ENCODE peak calls at places on chromosomes 5 and 9, in eight cellular contexts. One of them, this sample, is unnamed.

GRCh38 chr9:109520475-109521132 is 22.5 kb upstream of the PTPN3 start:
- DNase-seq in fibroblast of the aortic adventitia: peak
- DNase-seq in psoas muscle: no peak
- DNase-seq in fibroblast of pulmonary artery: peak
- DNase-seq in stimulated activated CD8-positive, alpha-beta memory T cell treated with anti-CD3 and anti-CD28 coated beads, Interleukin-2, amount 100 ng/mL, for 48 hours: peak
- DNase-seq in NCI-H1105: peak
- DNase-seq in activated CD8-positive, alpha-beta memory T cell treated with anti-CD3 and anti-CD28 coated beads, Interleukin-2, amount 50 U/mL, for 48 hours: peak
- DNase-seq in D341Med: peak
- DNase-seq in this sample: peak

GRCh38 chr5:108743344-108743743 is 4.4 kb upstream of the FER start:
- DNase-seq in fibroblast of the aortic adventitia: peak
- DNase-seq in psoas muscle: no peak
- DNase-seq in fibroblast of pulmonary artery: peak
- DNase-seq in stimulated activated CD8-positive, alpha-beta memory T cell treated with anti-CD3 and anti-CD28 coated beads, Interleukin-2, amount 100 ng/mL, for 48 hours: no peak
- DNase-seq in NCI-H1105: no peak
- DNase-seq in activated CD8-positive, alpha-beta memory T cell treated with anti-CD3 and anti-CD28 coated beads, Interleukin-2, amount 50 U/mL, for 48 hours: no peak
- DNase-seq in D341Med: no peak
- DNase-seq in this sample: peak

GRCh38 chr9:130073373-130073772 is 19.7 kb downstream of the GPR107 start:
- DNase-seq in fibroblast of the aortic adventitia: peak
- DNase-seq in psoas muscle: no peak
- DNase-seq in fibroblast of pulmonary artery: peak
- DNase-seq in stimulated activated CD8-positive, alpha-beta memory T cell treated with anti-CD3 and anti-CD28 coated beads, Interleukin-2, amount 100 ng/mL, for 48 hours: no peak
- DNase-seq in NCI-H1105: no peak
- DNase-seq in activated CD8-positive, alpha-beta memory T cell treated with anti-CD3 and anti-CD28 coated beads, Interleukin-2, amount 50 U/mL, for 48 hours: no peak
- DNase-seq in D341Med: no peak
- DNase-seq in this sample: no peak

GRCh38 chr5:103232393-103232999 is 26.1 kb upstream of the MACIR start:
- DNase-seq in fibroblast of the aortic adventitia: peak
- DNase-seq in psoas muscle: no peak
- DNase-seq in fibroblast of pulmonary artery: peak
- DNase-seq in stimulated activated CD8-positive, alpha-beta memory T cell treated with anti-CD3 and anti-CD28 coated beads, Interleukin-2, amount 100 ng/mL, for 48 hours: no peak
- DNase-seq in NCI-H1105: peak
- DNase-seq in activated CD8-positive, alpha-beta memory T cell treated with anti-CD3 and anti-CD28 coated beads, Interleukin-2, amount 50 U/mL, for 48 hours: no peak
- DNase-seq in D341Med: peak
- DNase-seq in this sample: peak

GRCh38 chr5:74766348-74766886 is 500 bp downstream of the GFM2 start:
- DNase-seq in fibroblast of the aortic adventitia: peak
- DNase-seq in psoas muscle: no peak
- DNase-seq in fibroblast of pulmonary artery: peak
- DNase-seq in stimulated activated CD8-positive, alpha-beta memory T cell treated with anti-CD3 and anti-CD28 coated beads, Interleukin-2, amount 100 ng/mL, for 48 hours: no peak
- DNase-seq in NCI-H1105: peak
- DNase-seq in activated CD8-positive, alpha-beta memory T cell treated with anti-CD3 and anti-CD28 coated beads, Interleukin-2, amount 50 U/mL, for 48 hours: no peak
- DNase-seq in D341Med: peak
- DNase-seq in this sample: peak

GRCh38 chr9:134634190-134634589 is 7.4 kb upstream of the COL5A1 start:
- DNase-seq in fibroblast of the aortic adventitia: no peak
- DNase-seq in psoas muscle: peak
- DNase-seq in fibroblast of pulmonary artery: no peak
- DNase-seq in stimulated activated CD8-positive, alpha-beta memory T cell treated with anti-CD3 and anti-CD28 coated beads, Interleukin-2, amount 100 ng/mL, for 48 hours: no peak
- DNase-seq in NCI-H1105: no peak
- DNase-seq in activated CD8-positive, alpha-beta memory T cell treated with anti-CD3 and anti-CD28 coated beads, Interleukin-2, amount 50 U/mL, for 48 hours: no peak
- DNase-seq in D341Med: no peak
- DNase-seq in this sample: no peak

GRCh38 chr9:16884952-16885513 is 14.6 kb upstream of the BNC2 start:
- DNase-seq in fibroblast of the aortic adventitia: peak
- DNase-seq in psoas muscle: no peak
- DNase-seq in fibroblast of pulmonary artery: peak
- DNase-seq in stimulated activated CD8-positive, alpha-beta memory T cell treated with anti-CD3 and anti-CD28 coated beads, Interleukin-2, amount 100 ng/mL, for 48 hours: no peak
- DNase-seq in NCI-H1105: no peak
- DNase-seq in activated CD8-positive, alpha-beta memory T cell treated with anti-CD3 and anti-CD28 coated beads, Interleukin-2, amount 50 U/mL, for 48 hours: no peak
- DNase-seq in D341Med: no peak
- DNase-seq in this sample: no peak

GRCh38 chr9:134669556-134669955 is 28.0 kb downstream of the COL5A1 start:
- DNase-seq in fibroblast of the aortic adventitia: no peak
- DNase-seq in psoas muscle: no peak
- DNase-seq in fibroblast of pulmonary artery: no peak
- DNase-seq in stimulated activated CD8-positive, alpha-beta memory T cell treated with anti-CD3 and anti-CD28 coated beads, Interleukin-2, amount 100 ng/mL, for 48 hours: no peak
- DNase-seq in NCI-H1105: no peak
- DNase-seq in activated CD8-positive, alpha-beta memory T cell treated with anti-CD3 and anti-CD28 coated beads, Interleukin-2, amount 50 U/mL, for 48 hours: no peak
- DNase-seq in D341Med: no peak
- DNase-seq in this sample: no peak

GRCh38 chr9:88949425-88949824 is 41.8 kb upstream of the S1PR3 start:
- DNase-seq in fibroblast of the aortic adventitia: peak
- DNase-seq in psoas muscle: no peak
- DNase-seq in fibroblast of pulmonary artery: peak
- DNase-seq in stimulated activated CD8-positive, alpha-beta memory T cell treated with anti-CD3 and anti-CD28 coated beads, Interleukin-2, amount 100 ng/mL, for 48 hours: no peak
- DNase-seq in NCI-H1105: peak
- DNase-seq in activated CD8-positive, alpha-beta memory T cell treated with anti-CD3 and anti-CD28 coated beads, Interleukin-2, amount 50 U/mL, for 48 hours: no peak
- DNase-seq in D341Med: no peak
- DNase-seq in this sample: no peak

GRCh38 chr9:32545884-32546283 is 6.2 kb upstream of the SMIM27 start:
- DNase-seq in fibroblast of the aortic adventitia: no peak
- DNase-seq in psoas muscle: no peak
- DNase-seq in fibroblast of pulmonary artery: no peak
- DNase-seq in stimulated activated CD8-positive, alpha-beta memory T cell treated with anti-CD3 and anti-CD28 coated beads, Interleukin-2, amount 100 ng/mL, for 48 hours: no peak
- DNase-seq in NCI-H1105: no peak
- DNase-seq in activated CD8-positive, alpha-beta memory T cell treated with anti-CD3 and anti-CD28 coated beads, Interleukin-2, amount 50 U/mL, for 48 hours: no peak
- DNase-seq in D341Med: no peak
- DNase-seq in this sample: no peak

GRCh38 chr5:138212828-138213160 is 329 bp downstream of the CDC23 start:
- DNase-seq in fibroblast of the aortic adventitia: no peak
- DNase-seq in psoas muscle: no peak
- DNase-seq in fibroblast of pulmonary artery: peak
- DNase-seq in stimulated activated CD8-positive, alpha-beta memory T cell treated with anti-CD3 and anti-CD28 coated beads, Interleukin-2, amount 100 ng/mL, for 48 hours: no peak
- DNase-seq in NCI-H1105: no peak
- DNase-seq in activated CD8-positive, alpha-beta memory T cell treated with anti-CD3 and anti-CD28 coated beads, Interleukin-2, amount 50 U/mL, for 48 hours: no peak
- DNase-seq in D341Med: no peak
- DNase-seq in this sample: peak

GRCh38 chr5:58261605-58262004 is 198.3 kb downstream of the PLK2 start:
- DNase-seq in fibroblast of the aortic adventitia: peak
- DNase-seq in psoas muscle: no peak
- DNase-seq in fibroblast of pulmonary artery: peak
- DNase-seq in stimulated activated CD8-positive, alpha-beta memory T cell treated with anti-CD3 and anti-CD28 coated beads, Interleukin-2, amount 100 ng/mL, for 48 hours: no peak
- DNase-seq in NCI-H1105: no peak
- DNase-seq in activated CD8-positive, alpha-beta memory T cell treated with anti-CD3 and anti-CD28 coated beads, Interleukin-2, amount 50 U/mL, for 48 hours: no peak
- DNase-seq in D341Med: no peak
- DNase-seq in this sample: no peak

GRCh38 chr9:110207071-110207923 is 662 bp downstream of the C9orf152 start:
- DNase-seq in fibroblast of the aortic adventitia: no peak
- DNase-seq in psoas muscle: no peak
- DNase-seq in fibroblast of pulmonary artery: no peak
- DNase-seq in stimulated activated CD8-positive, alpha-beta memory T cell treated with anti-CD3 and anti-CD28 coated beads, Interleukin-2, amount 100 ng/mL, for 48 hours: no peak
- DNase-seq in NCI-H1105: no peak
- DNase-seq in activated CD8-positive, alpha-beta memory T cell treated with anti-CD3 and anti-CD28 coated beads, Interleukin-2, amount 50 U/mL, for 48 hours: no peak
- DNase-seq in D341Med: no peak
- DNase-seq in this sample: no peak

GRCh38 chr9:112842555-112842954 is 48.1 kb downstream of the SLC46A2 start:
- DNase-seq in fibroblast of the aortic adventitia: no peak
- DNase-seq in psoas muscle: no peak
- DNase-seq in fibroblast of pulmonary artery: no peak
- DNase-seq in stimulated activated CD8-positive, alpha-beta memory T cell treated with anti-CD3 and anti-CD28 coated beads, Interleukin-2, amount 100 ng/mL, for 48 hours: no peak
- DNase-seq in NCI-H1105: no peak
- DNase-seq in activated CD8-positive, alpha-beta memory T cell treated with anti-CD3 and anti-CD28 coated beads, Interleukin-2, amount 50 U/mL, for 48 hours: no peak
- DNase-seq in D341Med: no peak
- DNase-seq in this sample: no peak

GRCh38 chr5:163504091-163504931 is 1.1 kb upstream of the MAT2B start:
- DNase-seq in fibroblast of the aortic adventitia: peak
- DNase-seq in psoas muscle: peak
- DNase-seq in fibroblast of pulmonary artery: peak
- DNase-seq in stimulated activated CD8-positive, alpha-beta memory T cell treated with anti-CD3 and anti-CD28 coated beads, Interleukin-2, amount 100 ng/mL, for 48 hours: peak
- DNase-seq in NCI-H1105: no peak
- DNase-seq in activated CD8-positive, alpha-beta memory T cell treated with anti-CD3 and anti-CD28 coated beads, Interleukin-2, amount 50 U/mL, for 48 hours: peak
- DNase-seq in D341Med: no peak
- DNase-seq in this sample: peak

GRCh38 chr5:556909-557441 is 32.7 kb upstream of the SLC9A3 start:
- DNase-seq in fibroblast of the aortic adventitia: no peak
- DNase-seq in psoas muscle: no peak
- DNase-seq in fibroblast of pulmonary artery: no peak
- DNase-seq in stimulated activated CD8-positive, alpha-beta memory T cell treated with anti-CD3 and anti-CD28 coated beads, Interleukin-2, amount 100 ng/mL, for 48 hours: no peak
- DNase-seq in NCI-H1105: no peak
- DNase-seq in activated CD8-positive, alpha-beta memory T cell treated with anti-CD3 and anti-CD28 coated beads, Interleukin-2, amount 50 U/mL, for 48 hours: peak
- DNase-seq in D341Med: no peak
- DNase-seq in this sample: no peak

GRCh38 chr5:67206381-67207328 is 10.1 kb upstream of the CD180 start:
- DNase-seq in fibroblast of the aortic adventitia: peak
- DNase-seq in psoas muscle: no peak
- DNase-seq in fibroblast of pulmonary artery: peak
- DNase-seq in stimulated activated CD8-positive, alpha-beta memory T cell treated with anti-CD3 and anti-CD28 coated beads, Interleukin-2, amount 100 ng/mL, for 48 hours: peak
- DNase-seq in NCI-H1105: no peak
- DNase-seq in activated CD8-positive, alpha-beta memory T cell treated with anti-CD3 and anti-CD28 coated beads, Interleukin-2, amount 50 U/mL, for 48 hours: peak
- DNase-seq in D341Med: no peak
- DNase-seq in this sample: no peak

GRCh38 chr5:134289509-134290113 is 63.7 kb upstream of the PPP2CA start:
- DNase-seq in fibroblast of the aortic adventitia: peak
- DNase-seq in psoas muscle: no peak
- DNase-seq in fibroblast of pulmonary artery: peak
- DNase-seq in stimulated activated CD8-positive, alpha-beta memory T cell treated with anti-CD3 and anti-CD28 coated beads, Interleukin-2, amount 100 ng/mL, for 48 hours: peak
- DNase-seq in NCI-H1105: peak
- DNase-seq in activated CD8-positive, alpha-beta memory T cell treated with anti-CD3 and anti-CD28 coated beads, Interleukin-2, amount 50 U/mL, for 48 hours: no peak
- DNase-seq in D341Med: peak
- DNase-seq in this sample: peak

GRCh38 chr5:54793612-54794436 is 191.6 kb downstream of the ESM1 start:
- DNase-seq in fibroblast of the aortic adventitia: peak
- DNase-seq in psoas muscle: no peak
- DNase-seq in fibroblast of pulmonary artery: peak
- DNase-seq in stimulated activated CD8-positive, alpha-beta memory T cell treated with anti-CD3 and anti-CD28 coated beads, Interleukin-2, amount 100 ng/mL, for 48 hours: no peak
- DNase-seq in NCI-H1105: no peak
- DNase-seq in activated CD8-positive, alpha-beta memory T cell treated with anti-CD3 and anti-CD28 coated beads, Interleukin-2, amount 50 U/mL, for 48 hours: peak
- DNase-seq in D341Med: no peak
- DNase-seq in this sample: no peak

GRCh38 chr5:111685969-111686368 is 71.0 kb downstream of the NREP start:
- DNase-seq in fibroblast of the aortic adventitia: no peak
- DNase-seq in psoas muscle: no peak
- DNase-seq in fibroblast of pulmonary artery: no peak
- DNase-seq in stimulated activated CD8-positive, alpha-beta memory T cell treated with anti-CD3 and anti-CD28 coated beads, Interleukin-2, amount 100 ng/mL, for 48 hours: no peak
- DNase-seq in NCI-H1105: no peak
- DNase-seq in activated CD8-positive, alpha-beta memory T cell treated with anti-CD3 and anti-CD28 coated beads, Interleukin-2, amount 50 U/mL, for 48 hours: no peak
- DNase-seq in D341Med: peak
- DNase-seq in this sample: peak

GRCh38 chr9:118721923-118722322 is 647.3 kb downstream of the BRINP1 start:
- DNase-seq in fibroblast of the aortic adventitia: no peak
- DNase-seq in psoas muscle: no peak
- DNase-seq in fibroblast of pulmonary artery: no peak
- DNase-seq in stimulated activated CD8-positive, alpha-beta memory T cell treated with anti-CD3 and anti-CD28 coated beads, Interleukin-2, amount 100 ng/mL, for 48 hours: no peak
- DNase-seq in NCI-H1105: no peak
- DNase-seq in activated CD8-positive, alpha-beta memory T cell treated with anti-CD3 and anti-CD28 coated beads, Interleukin-2, amount 50 U/mL, for 48 hours: no peak
- DNase-seq in D341Med: no peak
- DNase-seq in this sample: no peak

GRCh38 chr5:317086-317811 is 4.3 kb upstream of the AHRR start:
- DNase-seq in fibroblast of the aortic adventitia: peak
- DNase-seq in psoas muscle: no peak
- DNase-seq in fibroblast of pulmonary artery: peak
- DNase-seq in stimulated activated CD8-positive, alpha-beta memory T cell treated with anti-CD3 and anti-CD28 coated beads, Interleukin-2, amount 100 ng/mL, for 48 hours: peak
- DNase-seq in NCI-H1105: no peak
- DNase-seq in activated CD8-positive, alpha-beta memory T cell treated with anti-CD3 and anti-CD28 coated beads, Interleukin-2, amount 50 U/mL, for 48 hours: peak
- DNase-seq in D341Med: peak
- DNase-seq in this sample: peak

GRCh38 chr5:174532453-174533126 is 191.8 kb upstream of the MSX2 start:
- DNase-seq in fibroblast of the aortic adventitia: peak
- DNase-seq in psoas muscle: peak
- DNase-seq in fibroblast of pulmonary artery: peak
- DNase-seq in stimulated activated CD8-positive, alpha-beta memory T cell treated with anti-CD3 and anti-CD28 coated beads, Interleukin-2, amount 100 ng/mL, for 48 hours: peak
- DNase-seq in NCI-H1105: no peak
- DNase-seq in activated CD8-positive, alpha-beta memory T cell treated with anti-CD3 and anti-CD28 coated beads, Interleukin-2, amount 50 U/mL, for 48 hours: peak
- DNase-seq in D341Med: peak
- DNase-seq in this sample: peak

GRCh38 chr9:122015165-122015821 is 77.8 kb downstream of the TTLL11 start:
- DNase-seq in fibroblast of the aortic adventitia: no peak
- DNase-seq in psoas muscle: no peak
- DNase-seq in fibroblast of pulmonary artery: no peak
- DNase-seq in stimulated activated CD8-positive, alpha-beta memory T cell treated with anti-CD3 and anti-CD28 coated beads, Interleukin-2, amount 100 ng/mL, for 48 hours: no peak
- DNase-seq in NCI-H1105: no peak
- DNase-seq in activated CD8-positive, alpha-beta memory T cell treated with anti-CD3 and anti-CD28 coated beads, Interleukin-2, amount 50 U/mL, for 48 hours: no peak
- DNase-seq in D341Med: no peak
- DNase-seq in this sample: no peak

GRCh38 chr9:105439428-105439827 is 8.4 kb upstream of the FSD1L start:
- DNase-seq in fibroblast of the aortic adventitia: peak
- DNase-seq in psoas muscle: no peak
- DNase-seq in fibroblast of pulmonary artery: peak
- DNase-seq in stimulated activated CD8-positive, alpha-beta memory T cell treated with anti-CD3 and anti-CD28 coated beads, Interleukin-2, amount 100 ng/mL, for 48 hours: no peak
- DNase-seq in NCI-H1105: no peak
- DNase-seq in activated CD8-positive, alpha-beta memory T cell treated with anti-CD3 and anti-CD28 coated beads, Interleukin-2, amount 50 U/mL, for 48 hours: no peak
- DNase-seq in D341Med: no peak
- DNase-seq in this sample: no peak

This sample was measured in GM23338.